ENCODE peak calls at places on chromosomes 12 and 14, in seven cellular contexts. X is breast epithelium, H is keratinocyte, U is Peyer's patch, I is testis, A is aorta, M is PC-9. B is an unnamed sample. For H3K9me3 and H3K4me1, the result is how much of the 10 kb centered on the place peaks cover.

GRCh38 chr14:103022669-103023044 is 34.7 kb downstream of the CDC42BPB start:
- DNase-seq in X (no peak), U (no peak), A (no peak), I (no peak), M (no peak), H (no peak), B (no peak)

GRCh38 chr14:102187583-102188001 is 47.9 kb downstream of the WDR20 start:
- DNase-seq in M (peak), I (no peak), U (no peak), X (no peak), A (no peak), H (no peak), B (no peak)

GRCh38 chr12:49808686-49809368 is 19.4 kb downstream of the NCKAP5L start:
- DNase-seq in H (no peak), A (no peak), M (no peak), X (peak), I (peak), U (no peak), B (peak)

GRCh38 chr12:51889216-51890134 is 1.6 kb downstream of the ANKRD33 start:
- DNase-seq in U (no peak), H (no peak), M (no peak), X (no peak), A (peak), I (no peak), B (no peak)

GRCh38 chr12:2336409-2336829 is 283.6 kb downstream of the CACNA1C start:
- DNase-seq in U (no peak), M (peak), A (peak), I (no peak), H (peak), X (no peak), B (peak)

GRCh38 chr12:105798249-105798835 is 340.4 kb downstream of the NUAK1 start:
- DNase-seq in A (no peak), M (no peak), U (no peak), H (no peak), I (no peak), X (no peak), B (no peak)

GRCh38 chr12:22333751-22334695 is 484 bp downstream of the ST8SIA1 start:
- DNase-seq in U (no peak), I (peak), M (no peak), H (no peak), A (peak), X (peak), B (no peak)

GRCh38 chr12:442235-442884 is 17.4 kb upstream of the B4GALNT3 start:
- DNase-seq in M (no peak), I (peak), U (peak), X (no peak), H (peak), A (no peak), B (no peak)

GRCh38 chr12:51847830-51848727 is at the start of gene FIGNL2:
- DNase-seq in M (no peak), A (no peak), X (no peak), U (no peak), H (no peak), I (no peak), B (peak)

GRCh38 chr14:34472706-34473279 is 10.8 kb upstream of the SPTSSA start:
- DNase-seq in I (no peak), H (no peak), U (no peak), A (no peak), X (no peak), M (no peak), B (no peak)
- H3K9me3 ChIP-seq in I (under half), H (under half), U (under half), A (under half), X (under half), M (under half), B (under half)

GRCh38 chr12:47739297-47739696 is 14.0 kb upstream of the ENDOU start:
- DNase-seq in H (no peak), U (no peak), A (no peak), I (no peak), X (no peak), M (no peak), B (no peak)
- H3K4me1 ChIP-seq in H (under half), U (half or more), A (under half), I (half or more), X (under half), M (under half), B (half or more)

GRCh38 chr14:52266782-52267181 is 716 bp upstream of the PTGDR start:
- DNase-seq in H (no peak), M (no peak), A (peak), I (no peak), X (no peak), U (no peak), B (no peak)
- H3K9me3 ChIP-seq in H (under half), M (under half), A (under half), I (under half), X (under half), U (under half), B (under half)

DNA sequence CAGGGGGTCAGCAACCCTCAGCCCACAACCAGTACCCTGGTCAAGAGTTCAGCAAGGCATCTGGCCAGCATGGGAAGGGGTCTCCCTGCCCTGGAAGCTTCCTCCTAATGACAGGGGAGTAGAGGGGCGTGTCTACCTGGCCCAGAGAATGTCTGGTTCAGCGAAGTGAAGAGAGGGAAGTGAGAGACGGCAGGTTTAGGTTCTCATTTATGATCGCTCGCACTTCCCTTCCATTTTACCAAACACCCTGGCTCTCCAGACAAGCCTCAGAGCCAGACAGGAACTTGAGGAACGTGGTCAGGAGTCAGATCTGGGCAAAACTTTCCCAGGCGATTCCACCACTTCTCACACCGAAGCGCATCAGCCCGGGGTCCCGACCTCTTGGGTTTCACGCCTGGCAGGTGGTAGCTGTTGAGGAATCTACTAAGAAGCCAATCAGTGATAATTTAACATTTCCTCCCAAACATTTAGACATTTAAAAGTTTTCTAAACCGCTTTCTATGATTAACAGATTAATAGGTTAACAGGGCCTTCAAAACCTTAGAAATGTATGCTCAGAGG is 21.3 kb downstream of the ACTN1 start:
- DNase-seq in A (peak), M (no peak), X (no peak), U (no peak), H (no peak), I (no peak), B (no peak)
- H3K4me1 ChIP-seq in A (under half), M (under half), X (under half), U (under half), H (half or more), I (under half), B (half or more)

DNA sequence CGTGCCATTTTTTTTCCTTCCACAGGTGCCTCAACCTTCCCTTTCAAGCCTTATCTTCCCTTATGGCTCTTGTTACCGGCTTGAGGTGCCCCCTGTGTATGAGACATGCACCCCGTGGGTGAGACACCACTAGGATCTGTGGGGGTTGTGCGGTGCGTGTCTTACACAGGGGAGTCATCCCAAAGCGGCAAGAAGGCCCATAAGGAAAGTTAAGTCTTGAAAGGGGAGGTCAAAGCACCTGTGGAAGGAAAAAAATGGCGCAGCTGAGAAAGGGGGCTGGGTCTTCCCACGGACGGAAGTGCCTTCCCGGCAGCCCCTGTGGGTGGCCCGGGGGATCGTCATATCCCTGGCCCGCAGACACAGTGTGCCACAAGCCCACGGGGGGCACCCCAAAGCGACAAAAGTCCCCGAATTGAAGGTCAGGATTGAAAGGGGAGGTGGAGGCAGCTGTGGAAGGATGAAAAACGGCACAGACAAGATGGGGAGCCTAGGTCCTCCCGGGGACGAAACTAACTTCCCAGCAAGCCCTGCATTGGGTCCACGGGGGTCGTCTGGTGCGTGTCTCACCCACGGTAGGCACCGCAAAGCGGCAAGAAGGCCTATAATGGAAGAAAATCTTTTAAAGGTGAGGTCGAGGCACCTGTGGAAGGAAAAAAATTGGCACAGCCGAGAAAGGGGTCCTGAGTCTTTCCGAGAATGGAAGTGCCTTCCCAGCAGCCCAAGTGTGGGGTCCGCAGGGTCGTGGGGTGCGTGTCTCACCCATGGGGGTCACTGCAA is 273.3 kb downstream of the ALG10 start:
- DNase-seq in M (no peak), I (no peak), H (no peak), X (peak), U (no peak), A (peak), B (no peak)
- H3K9me3 ChIP-seq in M (under half), I (under half), H (under half), X (half or more), U (under half), A (under half), B (under half)